ENCODE peak calls at places on chromosome 17, in four cellular contexts. E is GM12878, S is H1, M is K562. W is an unnamed sample.

GRCh38 chr17:77617516-77617915 is 341.0 kb upstream of the TNRC6C start:
- DNase-seq in E (no peak), S (no peak), M (no peak), W (no peak)

GRCh38 chr17:35448214-35448898 is at the start of gene SLFN13:
- DNase-seq in S (peak), M (peak), E (peak), W (no peak)

GRCh38 chr17:76467366-76467765 is at the start of gene AANAT:
- DNase-seq in E (no peak), M (no peak), S (peak), W (no peak)

GRCh38 chr17:29589524-29590260 is at the start of gene GIT1:
- DNase-seq in S (peak), M (peak), E (no peak), W (peak)

GRCh38 chr17:36597229-36597628 is 4.2 kb upstream of the MRM1 start:
- DNase-seq in M (peak), S (no peak), E (no peak), W (no peak)

GRCh38 chr17:36057900-36058299 is 6.2 kb upstream of the CCL18 start:
- DNase-seq in M (no peak), E (no peak), S (no peak), W (no peak)

GRCh38 chr17:82281076-82281475 is 7.6 kb upstream of the CSNK1D start:
- DNase-seq in E (no peak), M (no peak), S (no peak), W (no peak)

GRCh38 chr17:71338396-71338795 is 782.4 kb upstream of the SOX9 start:
- DNase-seq in S (no peak), E (no peak), M (no peak), W (no peak)

GRCh38 chr17:46031920-46032319 is 32.9 kb downstream of the STH start:
- DNase-seq in S (no peak), M (no peak), E (no peak), W (no peak)

GRCh38 chr17:1592751-1593629 is 30.4 kb upstream of the PITPNA start:
- DNase-seq in M (peak), S (no peak), E (peak), W (no peak)

GRCh38 chr17:83080641-83081560 is 1.5 kb downstream of the METRNL start:
- DNase-seq in S (no peak), E (no peak), M (peak), W (no peak)

GRCh38 chr17:75722076-75722475 is 817 bp downstream of the ITGB4 start:
- DNase-seq in E (no peak), M (no peak), S (no peak), W (no peak)

GRCh38 chr17:7834554-7834890 is 505 bp downstream of the KDM6B start:
- DNase-seq in E (no peak), S (no peak), M (peak), W (no peak)

GRCh38 chr17:76121932-76122383 is 18.4 kb upstream of the EXOC7 start:
- DNase-seq in M (no peak), E (no peak), S (peak), W (no peak)

GRCh38 chr17:31838641-31839225 is 20.3 kb downstream of the COPRS start:
- DNase-seq in E (no peak), S (no peak), M (no peak), W (no peak)

GRCh38 chr17:30605027-30605426 is 127.8 kb downstream of the GOSR1 start:
- DNase-seq in S (no peak), E (no peak), M (no peak), W (no peak)

GRCh38 chr17:48561894-48562810 is 16.0 kb downstream of the HOXB4 start:
- DNase-seq in S (no peak), M (peak), E (peak), W (no peak)

GRCh38 chr17:51435641-51436091 is 175.3 kb downstream of the UTP18 start:
- DNase-seq in S (peak), M (peak), E (no peak), W (peak)

GRCh38 chr17:64778367-64779290 is 116.5 kb upstream of the SMURF2 start:
- DNase-seq in M (no peak), E (no peak), S (peak), W (no peak)

GRCh38 chr17:12719948-12720347 is 54.3 kb downstream of the MYOCD start:
- DNase-seq in S (no peak), M (no peak), E (no peak), W (no peak)

GRCh38 chr17:45428050-45428953 is 4.4 kb downstream of the ARHGAP27 start:
- DNase-seq in M (peak), E (no peak), S (peak), W (peak)

GRCh38 chr17:13031718-13032350 is 14.0 kb upstream of the ELAC2 start:
- DNase-seq in E (no peak), S (peak), M (peak), W (peak)

GRCh38 chr17:10603889-10604288 is 53.2 kb downstream of the MYH3 start:
- DNase-seq in S (no peak), M (no peak), E (no peak), W (no peak)

GRCh38 chr17:4605826-4606225 is 21.5 kb downstream of the SMTNL2 start:
- DNase-seq in S (no peak), M (no peak), E (no peak), W (no peak)

GRCh38 chr17:19567216-19568015 is 33.8 kb downstream of the SLC47A1 start:
- DNase-seq in M (no peak), E (no peak), S (no peak), W (no peak)

GRCh38 chr17:39051001-39051605 is 83.9 kb upstream of the FBXO47 start:
- DNase-seq in E (no peak), S (peak), M (no peak), W (no peak)

GRCh38 chr17:27807567-27808470 is 7.5 kb upstream of the NOS2 start:
- DNase-seq in E (peak), S (no peak), M (no peak), W (no peak)

GRCh38 chr17:9371019-9371418 is 204.6 kb downstream of the STX8 start:
- DNase-seq in E (peak), S (no peak), M (no peak), W (peak)

GRCh38 chr17:78996781-78997201 is 12.8 kb downstream of the CANT1 start:
- DNase-seq in M (no peak), E (no peak), S (no peak), W (no peak)

GRCh38 chr17:78995761-78996451 is 13.7 kb downstream of the CANT1 start:
- DNase-seq in E (no peak), M (no peak), S (no peak), W (no peak)

GRCh38 chr17:78997881-78998280 is 11.7 kb downstream of the CANT1 start:
- DNase-seq in M (no peak), E (no peak), S (no peak), W (no peak)

GRCh38 chr17:78998311-78999055 is 11.1 kb downstream of the CANT1 start:
- DNase-seq in S (no peak), M (no peak), E (no peak), W (no peak)

DNA sequence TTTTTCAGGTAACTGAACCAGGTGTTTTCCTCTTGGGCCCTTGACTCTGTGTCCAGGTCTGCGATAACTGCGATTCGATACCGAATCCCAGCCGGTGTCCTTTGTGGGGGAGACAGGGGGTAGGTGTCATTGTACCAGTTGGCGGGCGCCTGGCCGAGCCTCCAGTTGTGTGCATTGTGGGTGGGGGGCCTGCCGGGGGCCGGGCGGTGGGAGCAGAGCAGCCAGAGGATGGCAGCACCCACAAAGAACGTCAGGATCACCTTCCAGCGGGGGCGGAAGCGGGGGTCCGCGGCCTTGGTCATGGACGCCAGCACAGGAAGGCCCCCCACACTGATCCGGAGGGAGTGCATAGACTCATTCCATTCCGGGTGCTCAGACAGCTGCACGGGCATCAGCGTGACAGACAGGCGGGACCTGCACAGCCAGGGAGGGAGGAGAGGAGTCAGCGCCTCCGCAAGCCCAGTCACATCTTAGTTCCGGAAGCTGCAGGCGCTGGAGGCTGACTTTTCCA is 12.3 kb downstream of the CANT1 start:
- DNase-seq in M (no peak), E (no peak), S (no peak), W (no peak)
- TF ChIP-seq JUND in M (no peak), E (no peak), S (no peak), W (no peak)

GRCh38 chr17:40122944-40123810 is 1.4 kb downstream of the MSL1 start:
- DNase-seq in E (no peak), M (peak), S (peak), W (no peak)

GRCh38 chr17:40123811-40124114 is 2.0 kb downstream of the MSL1 start:
- DNase-seq in E (no peak), S (no peak), M (no peak), W (no peak)

GRCh38 chr17:40121886-40122465 is at the start of gene MSL1:
- DNase-seq in S (peak), M (peak), E (no peak), W (no peak)

GRCh38 chr17:40122466-40122943 is 734 bp downstream of the MSL1 start:
- DNase-seq in M (peak), S (peak), E (no peak), W (no peak)

DNA sequence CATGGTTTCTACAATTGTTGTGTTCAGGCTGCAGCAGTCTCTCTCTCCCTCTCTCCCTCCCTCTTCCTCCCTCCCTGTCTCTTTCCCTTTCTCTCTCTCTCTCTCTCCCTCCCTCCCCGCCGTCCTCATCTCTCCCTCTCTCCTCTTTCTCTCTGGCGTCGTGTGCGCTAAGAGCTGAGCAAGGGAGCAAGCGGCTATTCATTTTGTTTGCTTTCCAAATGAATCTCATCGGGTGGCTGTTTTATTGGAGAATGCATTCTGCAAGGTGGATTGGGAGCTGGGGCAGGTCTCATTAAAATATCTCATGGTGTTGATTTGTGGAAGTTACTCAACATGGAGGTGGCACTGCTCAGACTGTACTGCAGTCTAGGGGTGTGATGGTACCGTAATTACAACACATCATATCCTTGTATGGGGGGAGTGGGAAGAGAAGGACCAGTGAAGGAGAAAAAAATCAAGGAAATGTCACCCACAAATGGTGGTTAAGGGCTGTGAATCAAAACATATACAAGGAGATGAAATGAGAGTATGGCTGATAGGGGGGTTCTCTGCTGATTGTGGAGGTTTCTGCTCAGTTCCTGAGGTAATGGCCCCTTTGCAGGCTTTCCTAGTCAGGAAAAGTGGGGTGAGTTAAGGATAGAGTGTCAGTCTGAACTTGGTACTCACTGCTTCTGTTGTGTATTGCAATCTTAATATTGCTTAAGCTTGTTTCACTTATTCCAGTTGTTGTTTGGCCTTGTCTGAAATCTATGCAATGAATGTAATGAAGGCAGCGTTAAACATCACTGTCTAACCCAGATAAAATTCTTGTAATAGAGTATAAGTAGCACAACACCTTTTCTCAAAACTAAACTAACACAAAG is 2.7 kb downstream of the MSL1 start:
- DNase-seq in M (no peak), S (no peak), E (no peak), W (no peak)
- TF ChIP-seq EGR1 in M (no peak), S (peak), E (no peak), W (no peak)

DNA sequence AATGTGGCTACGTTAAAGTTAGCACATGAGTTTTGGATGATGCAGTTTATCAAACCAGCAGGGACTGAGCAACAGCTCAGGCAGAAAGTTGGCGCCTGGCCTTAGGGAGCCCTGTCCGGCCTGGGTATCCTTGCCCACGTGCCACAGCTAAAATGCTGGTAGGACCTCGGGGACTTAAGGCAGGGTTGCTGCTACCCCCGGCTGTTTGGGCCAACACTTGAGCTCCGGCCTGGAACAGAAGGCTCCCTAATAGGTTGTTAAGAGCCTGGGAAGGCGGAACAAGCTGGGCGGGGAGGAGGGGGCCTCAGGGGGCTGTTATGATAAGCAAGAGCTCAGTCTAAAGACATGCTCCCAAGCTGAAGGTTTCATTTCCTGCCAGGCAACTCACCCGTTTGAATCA is 39.7 kb downstream of the CUEDC1 start:
- DNase-seq in M (no peak), E (no peak), S (no peak), W (no peak)
- TF ChIP-seq JUND in M (no peak), E (no peak), S (no peak), W (no peak)

DNA sequence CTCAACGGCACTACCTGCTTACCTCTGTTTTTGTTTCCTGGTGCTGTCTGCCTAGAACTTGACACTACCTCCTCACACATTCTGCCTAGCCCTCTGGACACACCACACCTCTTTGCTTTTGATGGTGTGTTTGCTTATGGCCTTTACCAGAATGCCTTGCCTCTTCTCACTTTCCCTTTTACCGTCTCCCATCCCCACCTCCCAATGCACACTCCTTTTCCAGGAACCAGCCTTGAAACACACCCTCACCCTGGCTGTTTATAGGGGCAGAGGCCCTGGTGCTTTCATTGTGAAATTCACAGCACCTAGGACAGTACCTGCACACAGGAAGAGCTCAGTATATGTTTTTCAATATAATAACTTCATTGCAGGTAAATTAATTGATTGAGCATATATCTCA is 56.2 kb downstream of the MAP2K6 start:
- DNase-seq in M (no peak), E (no peak), S (peak), W (no peak)
- TF ChIP-seq EGR1 in M (no peak), E (no peak), S (no peak), W (no peak)

DNA sequence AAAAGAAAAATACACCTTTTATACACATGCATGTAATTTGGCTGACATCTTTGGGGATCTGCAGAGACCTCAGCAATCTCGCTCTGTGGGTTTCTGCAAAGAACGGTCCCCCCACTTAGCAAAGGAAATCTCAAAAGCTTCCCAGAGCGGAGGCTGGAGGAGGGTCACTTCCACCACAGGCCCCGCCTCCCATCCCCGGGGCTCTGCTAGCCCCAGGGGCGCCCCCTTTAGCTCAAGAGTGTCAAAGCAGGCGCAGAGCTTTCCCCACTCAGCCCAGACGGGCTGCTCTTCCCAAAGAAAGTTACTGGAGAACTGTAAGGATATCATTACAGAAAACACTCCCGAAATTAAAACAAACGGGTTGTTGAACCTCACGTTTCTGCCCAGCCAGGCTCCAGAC is 11.4 kb downstream of the SLC13A5 start:
- DNase-seq in S (peak), M (peak), E (no peak), W (peak)
- TF ChIP-seq JUND in S (no peak), M (no peak), E (no peak), W (no peak)

DNA sequence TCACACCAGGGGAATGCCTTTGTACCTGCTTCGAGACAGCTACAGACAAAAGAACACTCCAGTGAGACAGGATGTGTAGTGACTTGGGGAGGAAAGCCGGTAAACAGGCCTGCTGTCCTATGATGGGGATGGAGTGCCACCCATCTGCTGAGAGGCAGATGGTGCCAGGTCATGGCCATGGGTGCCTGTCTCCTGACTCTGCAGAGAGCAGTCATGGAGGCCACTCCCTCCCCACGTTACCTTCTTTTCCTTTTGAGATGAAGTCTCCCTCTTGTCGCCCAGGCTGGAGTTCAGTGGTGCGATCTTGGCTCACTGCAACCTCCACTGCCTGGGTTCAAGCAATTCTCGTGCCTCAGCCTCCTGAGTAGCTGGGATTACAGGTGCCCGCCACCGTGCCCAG is 42.6 kb downstream of the TNFRSF13B start:
- DNase-seq in S (no peak), E (no peak), M (no peak), W (no peak)
- TF ChIP-seq EGR1 in S (no peak), E (no peak), M (no peak), W (no peak)

GRCh38 chr17:42852351-42852750 is 1.4 kb downstream of the AOC3 start:
- DNase-seq in E (no peak), S (no peak), M (no peak), W (no peak)
- TF ChIP-seq JUND in E (no peak), S (no peak), M (no peak), W (no peak)

W was measured in HCT116.